ENCODE peak calls at places on chromosomes 1 and 21, in seven cellular contexts. P is mammary epithelial cell, X is ascending aorta, Y is fibroblast of lung, K is cardiac muscle cell, S is vagina, R is MM.1S. J is an unnamed sample.

GRCh38 chr1:43836267-43836951 is 97.2 kb upstream of the ARTN start:
- DNase-seq in P (peak; percentile 84), X (no peak), Y (no peak), K (peak; percentile 94), S (no peak), R (peak; percentile 95), J (peak; percentile 87)

GRCh38 chr21:39377444-39378050 is 28.7 kb upstream of the HMGN1 start:
- DNase-seq in P (peak; percentile 78), X (no peak), Y (no peak), K (no peak), S (no peak), R (no peak), J (no peak)

GRCh38 chr1:26373281-26373680 is 731 bp upstream of the ZNF683 start:
- DNase-seq in P (no peak), X (no peak), Y (no peak), K (no peak), S (no peak), R (no peak), J (no peak)

GRCh38 chr21:32578107-32578691 is 7.1 kb downstream of the TCP10L start:
- DNase-seq in P (peak; percentile 5), X (no peak), Y (no peak), K (peak; percentile 11), S (no peak), R (no peak), J (no peak)

GRCh38 chr21:28336299-28336698 is 656.4 kb downstream of the LTN1 start:
- DNase-seq in P (peak; percentile 29), X (no peak), Y (peak; percentile 93), K (peak; percentile 74), S (no peak), R (peak; percentile 48), J (no peak)

GRCh38 chr1:239952348-239953307 is 139.1 kb upstream of the FMN2 start:
- DNase-seq in P (no peak), X (no peak), Y (no peak), K (peak; percentile 14), S (no peak), R (peak; percentile 28), J (no peak)

GRCh38 chr1:235131961-235132360 is 3.3 kb upstream of the TOMM20 start:
- DNase-seq in P (no peak), X (no peak), Y (no peak), K (no peak), S (no peak), R (no peak), J (no peak)

GRCh38 chr1:221708987-221709386 is 32.9 kb downstream of the DUSP10 start:
- DNase-seq in P (peak; percentile 81), X (no peak), Y (peak; percentile 66), K (no peak), S (no peak), R (no peak), J (peak; percentile 71)

GRCh38 chr1:77219166-77219887 is at the start of gene PIGK:
- DNase-seq in P (peak; percentile 86), X (peak; percentile 29), Y (peak; percentile 87), K (peak; percentile 93), S (peak; percentile 89), R (peak; percentile 93), J (peak; percentile 88)

GRCh38 chr1:110203021-110203661 is 7.0 kb upstream of the KCNC4 start:
- DNase-seq in P (peak; percentile 48), X (no peak), Y (peak; percentile 71), K (peak; percentile 68), S (no peak), R (peak; percentile 24), J (peak; percentile 38)

GRCh38 chr1:158067651-158068050 is 74.2 kb downstream of the KIRREL1 start:
- DNase-seq in P (no peak), X (no peak), Y (peak; percentile 58), K (no peak), S (no peak), R (no peak), J (no peak)

GRCh38 chr1:233725423-233725822 is 111.5 kb downstream of the KCNK1 start:
- DNase-seq in P (no peak), X (no peak), Y (no peak), K (no peak), S (no peak), R (no peak), J (no peak)

GRCh38 chr1:41359211-41360073 is 1.8 kb upstream of the FOXO6 start:
- DNase-seq in P (no peak), X (peak; percentile 45), Y (peak; percentile 37), K (no peak), S (peak; percentile 87), R (no peak), J (no peak)

GRCh38 chr1:229631966-229632365 is 5.9 kb downstream of the URB2 start:
- DNase-seq in P (no peak), X (no peak), Y (no peak), K (no peak), S (no peak), R (no peak), J (no peak)

GRCh38 chr1:23694371-23694770 is 2.8 kb downstream of the RPL11 start:
- DNase-seq in P (no peak), X (no peak), Y (no peak), K (no peak), S (no peak), R (no peak), J (no peak)

GRCh38 chr1:23693599-23693998 is 2.0 kb downstream of the RPL11 start:
- DNase-seq in P (no peak), X (no peak), Y (no peak), K (no peak), S (no peak), R (no peak), J (no peak)

GRCh38 chr1:23695667-23696066 is 4.1 kb downstream of the RPL11 start:
- DNase-seq in P (no peak), X (no peak), Y (no peak), K (no peak), S (no peak), R (no peak), J (no peak)

GRCh38 chr1:23691499-23692307 is at the start of gene RPL11:
- DNase-seq in P (peak; percentile 88), X (peak; percentile 65), Y (peak; percentile 98), K (peak; percentile 97), S (peak; percentile 94), R (peak; percentile 97), J (peak; percentile 88)

DNA sequence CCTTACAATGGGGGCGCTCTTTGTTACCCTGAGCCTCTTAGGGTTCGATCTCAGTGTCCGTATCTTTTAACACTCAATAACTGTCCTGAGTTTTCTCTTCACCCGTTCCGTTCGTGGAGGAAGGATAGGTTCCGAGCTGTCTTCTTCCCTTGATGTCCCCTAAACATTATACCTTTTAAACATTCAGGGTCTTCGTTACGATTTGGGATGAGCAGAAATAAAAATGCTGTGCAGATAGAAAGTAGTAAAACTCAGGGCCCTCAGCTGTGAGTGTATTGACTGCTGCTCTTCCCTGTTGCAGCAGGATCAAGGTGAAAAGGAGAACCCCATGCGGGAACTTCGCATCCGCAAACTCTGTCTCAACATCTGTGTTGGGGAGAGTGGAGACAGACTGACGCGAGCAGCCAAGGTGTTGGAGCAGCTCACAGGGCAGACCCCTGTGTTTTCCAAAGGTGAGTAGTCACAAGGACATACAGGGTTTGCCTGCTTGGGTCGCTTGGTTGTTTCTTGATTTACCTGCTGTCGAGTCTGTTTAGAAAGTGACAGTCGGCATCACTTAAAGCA is 784 bp downstream of the RPL11 start:
- DNase-seq in P (no peak), X (no peak), Y (no peak), K (no peak), S (no peak), R (peak; percentile 31), J (peak; percentile 10)
- H3K36me3 ChIP-seq in P (peaks cover 38% of the 10 kb centered on the region), X (peaks cover 39% of the 10 kb centered on the region), Y (peaks cover 12% of the 10 kb centered on the region), K (peaks cover 42% of the 10 kb centered on the region), S (peaks cover 35% of the 10 kb centered on the region), R (peaks cover 31% of the 10 kb centered on the region), J (peaks cover 21% of the 10 kb centered on the region)

GRCh38 chr1:175861641-175862367 is 118.4 kb upstream of the TNR start:
- DNase-seq in P (no peak), X (no peak), Y (no peak), K (no peak), S (no peak), R (no peak), J (no peak)

GRCh38 chr1:175862418-175862817 is 119.0 kb upstream of the TNR start:
- DNase-seq in P (no peak), X (no peak), Y (no peak), K (no peak), S (no peak), R (no peak), J (no peak)

GRCh38 chr1:175863291-175864050 is 120.1 kb upstream of the TNR start:
- DNase-seq in P (no peak), X (no peak), Y (no peak), K (no peak), S (no peak), R (no peak), J (no peak)

GRCh38 chr1:175853681-175854080 is 110.3 kb upstream of the TNR start:
- DNase-seq in P (no peak), X (no peak), Y (no peak), K (no peak), S (no peak), R (no peak), J (no peak)

GRCh38 chr1:175857756-175858155 is 114.4 kb upstream of the TNR start:
- DNase-seq in P (no peak), X (no peak), Y (no peak), K (no peak), S (no peak), R (no peak), J (no peak)
- H3K36me3 ChIP-seq in P (no peaks in the 10 kb centered on the region), X (no peaks in the 10 kb centered on the region), Y (no peaks in the 10 kb centered on the region), K (no peaks in the 10 kb centered on the region), S (no peaks in the 10 kb centered on the region), R (no peaks in the 10 kb centered on the region), J (no peaks in the 10 kb centered on the region)

DNA sequence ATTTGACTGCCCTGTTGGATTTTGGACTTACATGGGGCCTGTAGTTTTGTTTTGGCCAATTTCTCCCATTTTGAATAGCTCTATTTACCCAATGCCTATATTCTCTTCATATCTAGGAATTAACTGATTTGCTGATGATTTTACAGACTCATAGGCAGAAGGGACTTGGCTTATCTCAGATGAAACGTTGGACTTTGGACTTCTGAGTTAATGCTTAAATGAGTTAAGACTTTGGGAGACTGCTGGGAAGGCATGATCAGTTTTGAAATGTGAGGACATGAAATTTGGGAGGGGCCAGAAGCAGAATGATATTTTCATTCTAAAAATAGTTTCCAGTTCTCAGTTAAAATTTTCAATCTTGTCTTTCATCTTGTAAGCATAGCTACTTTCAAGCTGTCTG is 222.3 kb downstream of the COP1 start:
- DNase-seq in P (no peak), X (no peak), Y (no peak), K (no peak), S (no peak), R (no peak), J (no peak)
- H3K36me3 ChIP-seq in P (peaks cover 7% of the 10 kb centered on the region), X (peaks cover 24% of the 10 kb centered on the region), Y (no peaks in the 10 kb centered on the region), K (peaks cover 18% of the 10 kb centered on the region), S (peaks cover 50% of the 10 kb centered on the region), R (peaks cover 12% of the 10 kb centered on the region), J (peaks cover 5% of the 10 kb centered on the region)

GRCh38 chr1:87117761-87118160 is 203.3 kb downstream of the HS2ST1 start:
- DNase-seq in P (no peak), X (no peak), Y (peak; percentile 27), K (no peak), S (no peak), R (no peak), J (no peak)

GRCh38 chr1:87120779-87121178 is 206.3 kb downstream of the HS2ST1 start:
- DNase-seq in P (no peak), X (no peak), Y (no peak), K (no peak), S (no peak), R (no peak), J (no peak)

GRCh38 chr1:87121732-87122163 is 206.9 kb upstream of the LMO4 start:
- DNase-seq in P (no peak), X (no peak), Y (peak; percentile 56), K (no peak), S (no peak), R (no peak), J (no peak)

GRCh38 chr1:87123610-87124009 is 205.1 kb upstream of the LMO4 start:
- DNase-seq in P (no peak), X (no peak), Y (no peak), K (no peak), S (no peak), R (no peak), J (no peak)

GRCh38 chr1:87119741-87120140 is 205.3 kb downstream of the HS2ST1 start:
- DNase-seq in P (peak; percentile 68), X (no peak), Y (no peak), K (no peak), S (no peak), R (no peak), J (no peak)
- H3K36me3 ChIP-seq in P (no peaks in the 10 kb centered on the region), X (no peaks in the 10 kb centered on the region), Y (no peaks in the 10 kb centered on the region), K (no peaks in the 10 kb centered on the region), S (no peaks in the 10 kb centered on the region), R (no peaks in the 10 kb centered on the region), J (no peaks in the 10 kb centered on the region)